ENCODE peak calls at places on chromosomes 16 and 17, in seven cellular contexts. T is tibial artery, W is cardiac muscle cell, O is prostate gland, M is H1, L is mucosa of descending colon, D is keratinocyte. A is an unnamed sample.

GRCh38 chr16:74563828-74564263 is 43.1 kb downstream of the GLG1 start:
- DNase-seq in T (peak; percentile 42), W (no peak), O (no peak), M (no peak), L (no peak), D (no peak), A (no peak)

GRCh38 chr16:57382535-57383275 is 10.4 kb downstream of the CX3CL1 start:
- DNase-seq in T (no peak), W (no peak), O (no peak), M (no peak), L (no peak), D (no peak), A (no peak)

GRCh38 chr16:53129281-53130192 is 74.7 kb downstream of the CHD9 start:
- DNase-seq in T (peak; percentile 21), W (peak; percentile 58), O (peak; percentile 11), M (no peak), L (peak; percentile 39), D (no peak), A (peak; percentile 23)

GRCh38 chr16:21982108-21982507 is 18.8 kb downstream of the PDZD9 start:
- DNase-seq in T (no peak), W (no peak), O (no peak), M (no peak), L (no peak), D (no peak), A (no peak)

GRCh38 chr16:75279277-75279676 is 27.9 kb upstream of the BCAR1 start:
- DNase-seq in T (no peak), W (no peak), O (no peak), M (no peak), L (no peak), D (no peak), A (no peak)

GRCh38 chr17:56222255-56222654 is 69.0 kb downstream of the ANKFN1 start:
- DNase-seq in T (no peak), W (no peak), O (no peak), M (no peak), L (no peak), D (no peak), A (no peak)

GRCh38 chr16:24645739-24646645 is 83.5 kb upstream of the TNRC6A start:
- DNase-seq in T (no peak), W (no peak), O (no peak), M (no peak), L (peak; percentile 17), D (peak; percentile 76), A (peak; percentile 22)

GRCh38 chr16:10033561-10033960 is 148.7 kb downstream of the GRIN2A start:
- DNase-seq in T (no peak), W (no peak), O (no peak), M (no peak), L (no peak), D (no peak), A (no peak)

GRCh38 chr17:47231866-47232265 is 21.8 kb upstream of the ITGB3 start:
- DNase-seq in T (no peak), W (no peak), O (no peak), M (no peak), L (no peak), D (no peak), A (no peak)

GRCh38 chr16:83513006-83513755 is 294.6 kb upstream of the HSBP1 start:
- DNase-seq in T (no peak), W (no peak), O (no peak), M (no peak), L (no peak), D (no peak), A (no peak)

GRCh38 chr17:41660221-41660711 is 28.4 kb upstream of the EIF1 start:
- DNase-seq in T (no peak), W (no peak), O (no peak), M (no peak), L (no peak), D (no peak), A (no peak)
- H3K4me1 ChIP-seq in T (peaks cover 3% of the 10 kb centered on the region), W (no peaks in the 10 kb centered on the region), O (peaks cover 6% of the 10 kb centered on the region), M (peaks cover 10% of the 10 kb centered on the region), L (peaks cover 34% of the 10 kb centered on the region), D (peaks cover 84% of the 10 kb centered on the region), A (peaks cover 3% of the 10 kb centered on the region)

GRCh38 chr17:9783012-9783411 is 8.4 kb downstream of the DHRS7C start:
- DNase-seq in T (no peak), W (no peak), O (no peak), M (no peak), L (no peak), D (no peak), A (no peak)

DNA sequence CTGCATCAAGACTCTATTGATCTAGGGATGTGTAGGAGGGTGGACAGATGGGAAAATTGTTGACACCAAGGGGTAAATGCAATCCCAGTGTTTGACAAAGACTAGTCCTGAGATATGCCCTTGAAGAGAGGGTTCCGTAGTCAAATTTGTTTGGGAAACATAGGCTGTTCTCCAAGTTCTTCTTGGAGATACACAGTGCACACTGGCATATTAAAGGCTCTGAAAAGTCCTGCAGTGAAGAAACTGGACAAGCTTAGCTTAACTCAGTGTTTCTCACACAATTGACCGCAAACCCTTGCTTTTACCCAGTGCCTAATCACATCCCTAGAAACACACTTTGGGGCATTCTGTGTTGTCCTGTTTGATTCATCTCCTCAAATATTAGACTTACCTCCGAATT is 10.8 kb downstream of the DHRS7C start:
- DNase-seq in T (no peak), W (no peak), O (no peak), M (no peak), L (no peak), D (no peak), A (no peak)
- H3K36me3 ChIP-seq in T (no peaks in the 10 kb centered on the region), W (no peaks in the 10 kb centered on the region), O (no peaks in the 10 kb centered on the region), M (no peaks in the 10 kb centered on the region), L (no peaks in the 10 kb centered on the region), D (no peaks in the 10 kb centered on the region), A (no peaks in the 10 kb centered on the region)

GRCh38 chr16:1184980-1185379 is 32.1 kb downstream of the CACNA1H start:
- DNase-seq in T (no peak), W (no peak), O (no peak), M (no peak), L (no peak), D (no peak), A (no peak)

GRCh38 chr16:1181715-1182671 is 29.1 kb downstream of the CACNA1H start:
- DNase-seq in T (peak; percentile 80), W (no peak), O (no peak), M (no peak), L (peak; percentile 55), D (no peak), A (peak; percentile 49)

GRCh38 chr16:1180772-1181714 is 28.1 kb downstream of the CACNA1H start:
- DNase-seq in T (peak; percentile 58), W (no peak), O (no peak), M (no peak), L (no peak), D (no peak), A (no peak)

GRCh38 chr16:1183235-1183907 is 30.5 kb downstream of the CACNA1H start:
- DNase-seq in T (peak; percentile 46), W (no peak), O (no peak), M (no peak), L (peak; percentile 48), D (no peak), A (peak; percentile 47)

GRCh38 chr16:1184156-1184868 is 31.4 kb downstream of the CACNA1H start:
- DNase-seq in T (no peak), W (no peak), O (no peak), M (no peak), L (no peak), D (no peak), A (no peak)
- TF ChIP-seq CTCF in T (peak; percentile 26), W (no peak), O (no peak), M (no peak), L (no peak), D (no peak), A (no peak)

GRCh38 chr17:82863646-82863940 is 23.8 kb upstream of the ZNF750 start:
- DNase-seq in T (no peak), W (peak; percentile 63), O (no peak), M (no peak), L (no peak), D (no peak), A (no peak)
- H3K4me1 ChIP-seq in T (no peaks in the 10 kb centered on the region), W (peaks cover 62% of the 10 kb centered on the region), O (peaks cover 3% of the 10 kb centered on the region), M (peaks cover 2% of the 10 kb centered on the region), L (peaks cover 12% of the 10 kb centered on the region), D (peaks cover 27% of the 10 kb centered on the region), A (no peaks in the 10 kb centered on the region)

GRCh38 chr17:16120937-16121336 is 94.4 kb downstream of the NCOR1 start:
- DNase-seq in T (no peak), W (no peak), O (no peak), M (no peak), L (no peak), D (no peak), A (no peak)

GRCh38 chr17:16121915-16122314 is 93.4 kb downstream of the NCOR1 start:
- DNase-seq in T (no peak), W (no peak), O (no peak), M (no peak), L (no peak), D (no peak), A (no peak)

GRCh38 chr17:16122697-16123434 is 92.5 kb downstream of the NCOR1 start:
- DNase-seq in T (no peak), W (no peak), O (no peak), M (no peak), L (no peak), D (peak; percentile 32), A (no peak)

GRCh38 chr17:16129441-16129840 is 85.9 kb downstream of the NCOR1 start:
- DNase-seq in T (no peak), W (no peak), O (no peak), M (no peak), L (no peak), D (no peak), A (no peak)

DNA sequence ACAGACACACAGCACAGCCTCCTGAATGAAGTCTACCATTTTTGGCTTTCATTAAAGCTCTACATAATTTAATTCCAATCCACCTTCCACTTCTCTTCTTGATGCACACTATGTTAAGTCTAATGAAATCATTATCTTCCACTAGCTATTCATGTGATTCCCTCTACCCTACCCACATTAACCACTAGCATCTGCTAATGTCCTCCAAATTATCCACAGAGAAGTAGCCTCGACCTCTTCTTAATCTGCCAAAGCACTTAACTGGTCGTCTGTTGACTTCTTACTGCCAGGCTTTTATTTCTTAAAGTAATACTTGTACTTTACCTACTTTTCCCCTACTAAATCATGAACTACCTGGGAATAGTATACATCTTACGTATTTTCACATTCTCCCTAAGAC is 91.8 kb downstream of the NCOR1 start:
- DNase-seq in T (no peak), W (no peak), O (no peak), M (no peak), L (no peak), D (no peak), A (no peak)
- H3K36me3 ChIP-seq in T (peaks cover 69% of the 10 kb centered on the region), W (peaks cover 38% of the 10 kb centered on the region), O (no peaks in the 10 kb centered on the region), M (peaks cover 12% of the 10 kb centered on the region), L (no peaks in the 10 kb centered on the region), D (peaks cover 1% of the 10 kb centered on the region), A (peaks cover 14% of the 10 kb centered on the region)

A was measured in colonic mucosa.